ENCODE peak calls at places on chromosomes 6 and 20, in nine cellular contexts. B, S, Y, R, K, A, W, F and J are unnamed samples.

GRCh38 chr20:44079291-44079690 is 107.7 kb downstream of the JPH2 start:
- DNase-seq in B (peak; percentile 79), S (no peak), Y (no peak), R (no peak), K (no peak), A (no peak), W (no peak), F (no peak), J (peak; percentile 57)

GRCh38 chr6:132931937-132932336 is 117.6 kb downstream of the RPS12 start:
- DNase-seq in B (no peak), S (no peak), Y (no peak), R (peak; percentile 69), K (peak; percentile 9), A (no peak), W (no peak), F (peak; percentile 76), J (peak; percentile 79)

GRCh38 chr6:130482645-130483390 is 117.0 kb downstream of the TMEM200A start:
- DNase-seq in B (peak; percentile 63), S (no peak), Y (no peak), R (peak; percentile 80), K (no peak), A (no peak), W (no peak), F (peak; percentile 82), J (peak; percentile 93)

GRCh38 chr20:44430270-44431065 is 45.2 kb upstream of the TTPAL start:
- DNase-seq in B (no peak), S (no peak), Y (no peak), R (no peak), K (no peak), A (no peak), W (no peak), F (no peak), J (no peak)

GRCh38 chr6:132300323-132300949 is 100.8 kb downstream of the MOXD1 start:
- DNase-seq in B (peak; percentile 63), S (no peak), Y (no peak), R (peak; percentile 78), K (peak; percentile 58), A (peak; percentile 19), W (peak; percentile 31), F (peak; percentile 75), J (peak; percentile 73)

GRCh38 chr20:38680492-38681118 is 43.7 kb upstream of the SLC32A1 start:
- DNase-seq in B (peak; percentile 62), S (no peak), Y (peak; percentile 23), R (peak; percentile 38), K (peak; percentile 65), A (no peak), W (no peak), F (peak; percentile 28), J (peak; percentile 28)

GRCh38 chr20:13105864-13106457 is 97.2 kb downstream of the SPTLC3 start:
- DNase-seq in B (peak; percentile 60), S (no peak), Y (no peak), R (peak; percentile 67), K (no peak), A (no peak), W (peak; percentile 13), F (peak; percentile 38), J (peak; percentile 36)

GRCh38 chr6:36444470-36444869 is 1.7 kb downstream of the KCTD20 start:
- DNase-seq in B (no peak), S (no peak), Y (no peak), R (peak; percentile 96), K (no peak), A (no peak), W (no peak), F (peak; percentile 86), J (peak; percentile 94)